ENCODE peak calls at places on chromosomes 5 and 9, in six cellular contexts. O is HCT116, I is B cell, R is neural crest cell, F is fibroblast of mammary gland, B is IMR-90. M is an unnamed sample.

GRCh38 chr9:70136632-70137031 is 93.0 kb downstream of the MAMDC2 start:
- DNase-seq in O (no peak), I (no peak), R (no peak), F (peak; percentile 52), B (peak; percentile 69), M (peak; percentile 38)

GRCh38 chr5:173412151-173412550 is 83.9 kb upstream of the STC2 start:
- DNase-seq in O (no peak), I (no peak), R (no peak), F (no peak), B (no peak), M (no peak)

GRCh38 chr5:76787237-76787636 is 31.6 kb upstream of the F2RL1 start:
- DNase-seq in O (no peak), I (no peak), R (no peak), F (peak; percentile 99), B (peak; percentile 95), M (peak; percentile 98)

GRCh38 chr5:122584411-122585110 is 190.3 kb upstream of the SNX2 start:
- DNase-seq in O (no peak), I (no peak), R (no peak), F (peak; percentile 62), B (peak; percentile 71), M (no peak)

GRCh38 chr5:103511554-103511885 is 51.1 kb downstream of the NUDT12 start:
- DNase-seq in O (no peak), I (no peak), R (no peak), F (peak; percentile 54), B (no peak), M (peak; percentile 36)

GRCh38 chr5:55993628-55994501 is 898 bp downstream of the IL6ST start:
- DNase-seq in O (no peak), I (peak; percentile 43), R (no peak), F (no peak), B (no peak), M (no peak)

GRCh38 chr5:157477814-157478494 is 17.9 kb downstream of the NIPAL4 start:
- DNase-seq in O (no peak), I (no peak), R (no peak), F (no peak), B (no peak), M (no peak)

GRCh38 chr9:18935521-18935920 is 97.5 kb downstream of the SAXO1 start:
- DNase-seq in O (no peak), I (no peak), R (no peak), F (no peak), B (peak; percentile 57), M (no peak)

GRCh38 chr5:138949223-138949574 is 74.1 kb upstream of the LRRTM2 start:
- DNase-seq in O (no peak), I (no peak), R (no peak), F (no peak), B (no peak), M (no peak)

GRCh38 chr5:106415541-106415940 is 1255.2 kb downstream of the EFNA5 start:
- DNase-seq in O (no peak), I (no peak), R (no peak), F (peak; percentile 29), B (peak; percentile 89), M (peak; percentile 31)

GRCh38 chr5:34717426-34718327 is 61.5 kb downstream of the RAI14 start:
- DNase-seq in O (no peak), I (no peak), R (no peak), F (peak; percentile 97), B (peak; percentile 99), M (no peak)

GRCh38 chr9:127779136-127779981 is 893 bp upstream of the SH2D3C start:
- DNase-seq in O (no peak), I (peak; percentile 76), R (no peak), F (peak; percentile 38), B (no peak), M (peak; percentile 38)

DNA sequence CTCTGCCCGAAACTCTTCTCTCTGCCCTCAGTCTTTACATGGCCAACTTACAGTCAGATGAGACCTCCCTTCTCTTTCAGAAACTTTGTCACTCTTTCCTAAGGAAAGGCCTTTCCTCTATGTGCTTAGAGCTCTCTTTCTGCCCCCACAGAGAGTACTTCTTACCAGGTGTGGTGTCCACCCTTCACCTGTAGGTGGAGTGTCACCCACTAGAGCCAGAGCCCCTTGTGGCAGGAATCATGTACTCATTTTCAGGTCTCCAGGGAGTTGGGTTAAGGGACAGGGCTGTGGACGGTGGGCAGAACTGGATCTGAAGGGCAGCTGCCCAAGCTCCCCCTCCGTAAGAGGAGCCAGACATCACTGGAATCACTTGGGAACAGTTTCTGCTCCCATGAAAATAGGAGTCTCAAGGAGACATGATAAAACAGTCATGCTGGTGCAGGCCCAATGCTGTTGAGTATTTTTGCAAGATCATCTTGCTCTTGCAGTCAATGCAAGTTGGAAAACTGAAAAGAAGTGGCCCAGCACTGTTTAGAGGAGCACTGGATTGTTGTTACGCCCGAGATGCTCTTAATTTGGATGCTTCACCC is 436.7 kb downstream of the ZSWIM6 start:
- DNase-seq in O (peak; percentile 63), I (no peak), R (no peak), F (peak; percentile 11), B (peak; percentile 3), M (peak; percentile 70)
- TF ChIP-seq CTCF in O (peak; percentile 100), I (peak; percentile 29), R (peak; percentile 69), F (peak; percentile 60), B (peak; percentile 62), M (peak; percentile 55)

GRCh38 chr9:131585375-131585774 is 40.1 kb downstream of the PRRT1B start:
- DNase-seq in O (no peak), I (peak; percentile 55), R (no peak), F (no peak), B (peak; percentile 7), M (no peak)
- TF ChIP-seq CTCF in O (no peak), I (no peak), R (no peak), F (no peak), B (no peak), M (no peak)

GRCh38 chr5:53991942-53992341 is 318.4 kb downstream of the ARL15 start:
- DNase-seq in O (no peak), I (no peak), R (no peak), F (peak; percentile 26), B (no peak), M (peak; percentile 23)
- TF ChIP-seq CTCF in O (peak; percentile 46), I (no peak), R (peak; percentile 53), F (peak; percentile 46), B (peak; percentile 32), M (peak; percentile 22)

DNA sequence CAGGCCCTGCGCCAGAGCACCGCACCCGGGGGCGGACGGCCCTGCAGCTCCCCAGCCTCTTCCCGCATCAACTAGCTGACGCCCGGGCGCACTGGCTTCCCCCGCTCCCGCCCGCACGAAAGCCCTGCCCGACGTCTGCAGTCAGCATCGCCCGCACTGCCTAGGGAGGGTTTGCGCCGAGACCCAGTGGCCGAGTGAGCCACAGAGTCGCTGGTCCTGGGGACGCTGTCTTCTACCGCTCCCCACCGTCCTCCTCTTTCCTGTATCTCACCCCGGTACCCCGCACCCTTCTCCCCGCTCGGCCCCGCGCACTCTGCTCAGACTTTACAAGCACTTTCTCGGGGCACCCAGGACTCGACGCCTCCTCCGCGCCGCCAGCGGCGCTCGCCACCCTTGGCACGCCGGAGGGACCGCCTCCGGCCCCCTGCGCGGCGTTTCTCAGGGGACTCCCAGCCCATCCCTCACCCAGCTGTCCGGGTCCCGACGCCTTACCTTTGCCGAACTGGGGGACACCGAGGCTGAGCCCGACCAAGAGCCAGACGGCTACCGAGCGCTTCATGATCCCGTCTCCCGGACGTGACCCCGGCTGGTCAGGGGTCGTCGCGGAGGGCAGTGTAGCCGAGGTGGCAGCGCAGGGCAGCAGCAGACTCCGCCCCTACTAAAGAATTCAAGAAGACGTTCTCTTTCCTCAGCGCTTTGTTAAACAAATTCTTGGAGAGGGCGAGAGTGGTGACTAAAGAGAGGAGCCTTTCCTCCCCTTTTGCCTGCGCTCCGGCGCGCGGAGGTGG is 670 bp downstream of the EDIL3 start:
- DNase-seq in O (no peak), I (no peak), R (peak; percentile 35), F (peak; percentile 41), B (peak; percentile 70), M (no peak)
- TF ChIP-seq CTCF in O (no peak), I (no peak), R (no peak), F (no peak), B (no peak), M (no peak)

DNA sequence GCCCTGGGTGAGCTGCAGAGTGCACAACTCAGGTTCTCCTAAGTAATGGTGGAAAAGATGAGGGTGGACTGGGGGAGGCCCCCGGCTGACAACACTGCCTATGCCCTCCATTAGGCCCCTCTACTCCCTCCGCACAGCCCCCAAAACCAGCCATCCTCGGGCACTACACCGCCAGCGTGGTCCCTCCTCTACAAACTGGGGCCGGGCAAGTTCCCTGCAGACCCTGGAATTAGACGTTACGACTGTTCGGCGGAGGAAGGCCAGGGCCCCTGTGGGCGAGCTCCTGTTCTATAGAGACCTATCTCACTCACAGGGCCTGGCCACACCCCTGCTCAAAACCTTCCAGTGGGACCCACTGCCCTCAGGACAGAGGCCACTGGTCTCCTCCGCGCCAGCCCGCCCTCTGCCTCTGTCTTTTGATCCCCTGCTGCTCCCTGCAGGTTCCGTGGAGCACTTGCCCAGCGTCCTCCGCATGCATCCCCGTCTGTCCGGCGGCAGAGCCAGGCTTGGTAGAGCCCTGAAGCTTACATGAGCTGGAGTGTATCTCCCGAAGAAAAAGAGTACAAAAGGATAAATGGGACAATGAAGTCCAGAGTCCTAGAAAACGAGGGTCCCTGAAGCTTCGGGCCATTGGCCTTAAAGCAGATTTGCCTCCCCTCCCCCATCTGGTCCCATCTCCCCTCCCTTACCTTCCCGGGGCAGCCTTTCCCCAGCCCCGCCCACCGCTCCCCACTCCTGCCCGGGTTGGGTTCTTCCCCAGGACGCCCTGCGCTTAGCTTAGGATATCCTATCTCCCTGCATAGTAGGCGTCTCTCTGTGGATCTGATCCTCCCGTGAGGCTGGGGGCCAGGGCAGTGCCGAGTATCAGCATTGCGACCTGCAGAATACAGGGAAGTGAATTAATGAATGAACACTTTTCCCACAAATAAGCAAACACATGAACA is 71.3 kb downstream of the HRH2 start:
- DNase-seq in O (no peak), I (no peak), R (peak; percentile 27), F (no peak), B (no peak), M (no peak)
- TF ChIP-seq CTCF in O (no peak), I (no peak), R (no peak), F (no peak), B (no peak), M (no peak)

GRCh38 chr5:110338336-110339083 is 388.0 kb downstream of the TMEM232 start:
- DNase-seq in O (no peak), I (no peak), R (no peak), F (peak; percentile 30), B (no peak), M (no peak)

GRCh38 chr5:110329955-110330354 is 396.5 kb downstream of the TMEM232 start:
- DNase-seq in O (no peak), I (no peak), R (no peak), F (no peak), B (no peak), M (no peak)

GRCh38 chr5:110335361-110336046 is 391.0 kb downstream of the TMEM232 start:
- DNase-seq in O (no peak), I (no peak), R (no peak), F (peak; percentile 67), B (peak; percentile 6), M (no peak)

DNA sequence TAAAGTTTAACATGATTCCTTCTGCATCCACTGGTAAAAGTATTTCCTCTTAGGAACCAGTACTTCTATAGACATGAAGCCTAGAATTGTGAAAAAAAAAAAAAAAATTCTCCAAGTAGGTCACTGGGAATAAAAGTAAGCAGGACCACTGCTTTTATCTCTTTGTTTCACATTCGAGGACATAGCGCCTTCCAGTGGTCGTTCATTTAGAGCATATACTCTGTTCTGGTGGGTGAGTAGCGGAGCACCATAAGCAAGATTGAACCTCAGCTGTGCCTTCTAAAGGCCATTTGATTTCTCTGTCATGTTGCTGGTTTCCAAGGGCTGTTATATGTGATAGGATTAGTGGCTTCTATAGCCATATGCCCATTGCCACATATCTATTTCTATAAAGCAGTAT is 393.1 kb downstream of the TMEM232 start:
- DNase-seq in O (peak; percentile 3), I (no peak), R (no peak), F (peak; percentile 37), B (peak; percentile 3), M (peak; percentile 20)
- TF ChIP-seq CTCF in O (peak; percentile 19), I (no peak), R (peak; percentile 28), F (peak; percentile 28), B (no peak), M (no peak)

GRCh38 chr5:63963080-63963735 is 963 bp upstream of the HTR1A start:
- DNase-seq in O (peak; percentile 19), I (peak; percentile 11), R (peak; percentile 70), F (peak; percentile 76), B (peak; percentile 52), M (peak; percentile 80)
- TF ChIP-seq CTCF in O (peak; percentile 41), I (no peak), R (peak; percentile 85), F (peak; percentile 79), B (peak; percentile 67), M (peak; percentile 67)

M was measured in MCF 10A.